ENCODE peak calls at places on chromosome 12, in five cellular contexts. D is breast epithelium, L is heart left ventricle, Y is WTC11, I is brain microvascular endothelial cell. F is an unnamed sample.

GRCh38 chr12:113781415-113782198 is 184.5 kb downstream of the RBM19 start:
- DNase-seq in D (no peak), L (no peak), Y (no peak), I (peak; percentile 31), F (no peak)

GRCh38 chr12:83015390-83016225 is 328.9 kb downstream of the TMTC2 start:
- DNase-seq in D (no peak), L (no peak), Y (no peak), I (peak; percentile 12), F (peak; percentile 40)

GRCh38 chr12:110262442-110263388 is 18.3 kb upstream of the ATP2A2 start:
- DNase-seq in D (no peak), L (no peak), Y (no peak), I (no peak), F (no peak)

GRCh38 chr12:54300267-54300731 is 516 bp downstream of the NFE2 start:
- DNase-seq in D (no peak), L (no peak), Y (no peak), I (no peak), F (no peak)

GRCh38 chr12:78802593-78802992 is 62.0 kb upstream of the SYT1 start:
- DNase-seq in D (no peak), L (no peak), Y (no peak), I (peak; percentile 90), F (peak; percentile 85)

GRCh38 chr12:82931349-82932116 is 244.8 kb downstream of the TMTC2 start:
- DNase-seq in D (no peak), L (no peak), Y (no peak), I (no peak), F (no peak)

GRCh38 chr12:3213171-3213570 is 136.0 kb downstream of the TSPAN9 start:
- DNase-seq in D (no peak), L (peak; percentile 84), Y (no peak), I (no peak), F (no peak)

GRCh38 chr12:89927226-89927698 is 218.6 kb upstream of the ATP2B1 start:
- DNase-seq in D (no peak), L (no peak), Y (no peak), I (no peak), F (no peak)

GRCh38 chr12:3034067-3034750 is 43.0 kb upstream of the TSPAN9 start:
- DNase-seq in D (no peak), L (peak; percentile 74), Y (peak; percentile 89), I (peak; percentile 80), F (peak; percentile 65)

GRCh38 chr12:99154264-99154982 is 493.1 kb upstream of the GARIN6 start:
- DNase-seq in D (no peak), L (peak; percentile 29), Y (peak; percentile 11), I (no peak), F (peak; percentile 22)

GRCh38 chr12:64222011-64222765 is at the start of gene KICS2:
- DNase-seq in D (peak; percentile 89), L (peak; percentile 97), Y (peak; percentile 93), I (peak; percentile 88), F (peak; percentile 96)
- TF ChIP-seq CTCF in D (no peak), L (no peak), Y (no peak), I (no peak), F (no peak)

GRCh38 chr12:122123051-122123760 is 44.6 kb downstream of the MLXIP start:
- DNase-seq in D (peak; percentile 45), L (peak; percentile 67), Y (peak; percentile 86), I (peak; percentile 71), F (peak; percentile 72)
- TF ChIP-seq CTCF in D (peak; percentile 87), L (peak; percentile 72), Y (peak; percentile 79), I (peak; percentile 79), F (peak; percentile 64)

DNA sequence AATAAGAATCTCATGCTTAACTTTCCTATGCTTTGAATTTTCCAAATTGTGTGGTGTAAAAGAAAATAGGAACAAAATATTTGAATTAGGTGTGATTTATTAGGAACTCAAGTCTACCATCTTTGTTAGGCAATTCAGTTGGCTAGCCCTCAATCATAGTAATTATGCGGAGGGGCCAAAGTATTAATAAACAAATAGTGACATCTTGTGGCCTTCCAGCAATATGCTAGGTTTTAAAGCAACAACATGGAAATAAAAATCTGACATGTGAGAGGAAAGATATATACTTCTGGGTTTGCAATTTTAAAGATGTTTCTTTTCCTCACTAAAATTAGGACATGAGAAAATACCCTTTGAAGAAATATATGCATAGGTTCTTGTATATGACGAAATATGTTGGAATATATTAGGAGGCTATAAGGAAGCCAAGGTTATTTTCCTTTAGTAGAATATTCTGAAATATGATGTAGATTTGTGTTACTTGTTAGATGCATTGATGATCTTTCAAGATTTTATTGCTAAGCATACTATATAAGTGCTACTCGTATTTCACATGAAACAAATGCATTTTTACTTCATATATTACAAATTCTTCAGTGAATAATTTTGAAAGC is 200.4 kb downstream of the PTPRO start:
- DNase-seq in D (no peak), L (no peak), Y (no peak), I (peak; percentile 25), F (peak; percentile 56)
- TF ChIP-seq CTCF in D (peak; percentile 56), L (no peak), Y (no peak), I (peak; percentile 51), F (peak; percentile 52)

GRCh38 chr12:22993639-22994038 is 368.7 kb downstream of the ETNK1 start:
- DNase-seq in D (no peak), L (no peak), Y (no peak), I (no peak), F (peak; percentile 38)
- TF ChIP-seq CTCF in D (no peak), L (no peak), Y (no peak), I (no peak), F (no peak)

GRCh38 chr12:56258820-56259183 is 618 bp upstream of the ANKRD52 start:
- DNase-seq in D (no peak), L (no peak), Y (no peak), I (no peak), F (no peak)

GRCh38 chr12:56258068-56258819 is at the start of gene ANKRD52:
- DNase-seq in D (peak; percentile 43), L (peak; percentile 82), Y (peak; percentile 76), I (peak; percentile 43), F (peak; percentile 69)

GRCh38 chr12:56256326-56256960 is 1.7 kb downstream of the ANKRD52 start:
- DNase-seq in D (no peak), L (no peak), Y (peak; percentile 36), I (no peak), F (peak; percentile 46)

GRCh38 chr12:56257071-56257470 is 1.1 kb downstream of the ANKRD52 start:
- DNase-seq in D (no peak), L (no peak), Y (no peak), I (no peak), F (no peak)

DNA sequence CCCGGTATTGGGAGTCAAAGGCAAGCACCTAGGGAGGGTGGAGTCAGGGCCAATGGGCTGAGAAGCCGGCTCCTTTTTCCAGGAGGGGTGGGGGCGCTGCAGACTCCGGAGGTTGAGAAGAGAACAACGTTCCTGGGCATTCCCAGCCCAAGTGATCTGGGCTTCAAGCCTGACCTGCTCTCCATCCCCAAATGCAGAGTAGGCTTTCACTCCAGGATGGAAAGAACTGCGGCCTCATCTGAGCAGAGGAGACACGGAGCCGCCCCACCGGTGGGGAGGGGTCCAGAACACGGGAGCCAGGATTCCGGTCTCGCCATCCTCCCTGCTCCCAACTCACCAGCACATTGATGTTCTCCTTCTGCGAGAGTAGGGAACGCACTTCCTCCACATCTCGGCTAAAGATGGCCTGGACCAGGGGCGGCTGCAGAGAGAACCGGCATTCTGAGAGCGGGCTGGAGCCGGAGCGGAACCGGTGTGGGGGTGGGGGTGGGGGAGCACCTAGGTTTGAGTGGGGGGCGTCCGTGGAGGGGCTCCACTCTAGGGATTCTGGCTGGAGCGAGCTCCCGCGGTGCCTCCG is 605 bp downstream of the ANKRD52 start:
- DNase-seq in D (no peak), L (no peak), Y (peak; percentile 77), I (no peak), F (peak; percentile 39)
- TF ChIP-seq CTCF in D (no peak), L (no peak), Y (no peak), I (peak; percentile 37), F (peak; percentile 28)

GRCh38 chr12:321606-322326 is 59.1 kb upstream of the SLC6A13 start:
- DNase-seq in D (no peak), L (no peak), Y (no peak), I (no peak), F (no peak)
- TF ChIP-seq CTCF in D (no peak), L (peak; percentile 3), Y (no peak), I (peak; percentile 42), F (peak; percentile 10)

GRCh38 chr12:26044592-26044991 is 80.2 kb downstream of the BHLHE41 start:
- DNase-seq in D (no peak), L (no peak), Y (no peak), I (no peak), F (no peak)
- TF ChIP-seq CTCF in D (no peak), L (no peak), Y (no peak), I (no peak), F (no peak)